ENCODE peak calls at places on chromosome 2, in nine cellular contexts. D is hypothalamus, N is right atrium auricular region, X is cardiac muscle cell, V is aorta, F is Caki2, Y is Kasumi-1, J is smooth muscle cell of the brain vasculature, M is NCI-H2081. I is an unnamed sample.

GRCh38 chr2:132547089-132547687 is 122.8 kb downstream of the LYPD1 start:
- DNase-seq in D (peak), N (peak), X (peak), V (no peak), F (peak), Y (peak), J (peak), M (peak), I (peak)

GRCh38 chr2:190197143-190197720 is 122.4 kb downstream of the HIBCH start:
- DNase-seq in D (no peak), N (no peak), X (peak), V (no peak), F (no peak), Y (no peak), J (no peak), M (no peak), I (no peak)

GRCh38 chr2:2237563-2237962 is 93.5 kb downstream of the MYT1L start:
- DNase-seq in D (no peak), N (no peak), X (no peak), V (no peak), F (no peak), Y (no peak), J (no peak), M (no peak), I (no peak)

GRCh38 chr2:157068225-157068624 is 189.3 kb upstream of the GALNT5 start:
- DNase-seq in D (no peak), N (no peak), X (no peak), V (no peak), F (no peak), Y (no peak), J (no peak), M (no peak), I (no peak)

GRCh38 chr2:132037527-132038178 is 124.1 kb downstream of the ANKRD30BL start:
- DNase-seq in D (peak), N (no peak), X (peak), V (peak), F (no peak), Y (no peak), J (no peak), M (peak), I (no peak)

GRCh38 chr2:188628989-188629889 is 337.6 kb downstream of the GULP1 start:
- DNase-seq in D (no peak), N (no peak), X (peak), V (no peak), F (peak), Y (no peak), J (peak), M (no peak), I (peak)

GRCh38 chr2:68059769-68060525 is 2.9 kb downstream of the C1D start:
- DNase-seq in D (no peak), N (no peak), X (no peak), V (no peak), F (no peak), Y (no peak), J (no peak), M (no peak), I (no peak)

GRCh38 chr2:20604957-20605381 is 45.9 kb downstream of the HS1BP3 start:
- DNase-seq in D (no peak), N (no peak), X (peak), V (peak), F (no peak), Y (no peak), J (peak), M (no peak), I (no peak)

GRCh38 chr2:17387591-17387990 is 130.6 kb downstream of the RAD51AP2 start:
- DNase-seq in D (no peak), N (no peak), X (no peak), V (no peak), F (no peak), Y (no peak), J (no peak), M (no peak), I (no peak)

GRCh38 chr2:130390460-130391057 is 34.7 kb downstream of the PTPN18 start:
- DNase-seq in D (no peak), N (no peak), X (no peak), V (peak), F (peak), Y (peak), J (no peak), M (no peak), I (no peak)

I was measured in HAP-1.